ENCODE peak calls at places on chromosomes 12 and 14, in four cellular contexts. R is GM12892; Q is stimulated activated naive CD8-positive, alpha-beta T cell treated with anti-CD3 and anti-CD28 coated beads, Interleukin-15, Interleukin-2, amounts not matched to agents 100 U/mL and 50 U/mL, for 24 hours; G is Caki2. E is an unnamed sample.

GRCh38 chr14:44529026-44529425 is 21.9 kb upstream of the FSCB start:
- DNase-seq in R (no peak), Q (no peak), G (peak), E (no peak)

GRCh38 chr14:76647699-76648298 is 113.5 kb upstream of the VASH1 start:
- DNase-seq in R (peak), Q (peak), G (peak), E (peak)

GRCh38 chr12:503111-503761 is 43.5 kb downstream of the B4GALNT3 start:
- DNase-seq in R (no peak), Q (no peak), G (no peak), E (peak)

GRCh38 chr12:27585739-27586265 is 61.8 kb downstream of the PPFIBP1 start:
- DNase-seq in R (no peak), Q (no peak), G (no peak), E (no peak)

GRCh38 chr14:38238332-38238731 is 17.6 kb downstream of the CLEC14A start:
- DNase-seq in R (no peak), Q (no peak), G (no peak), E (no peak)

GRCh38 chr12:64729909-64730584 is 29.2 kb downstream of the GNS start:
- DNase-seq in R (no peak), Q (no peak), G (no peak), E (no peak)

GRCh38 chr12:89349814-89350213 is 2.5 kb downstream of the DUSP6 start:
- DNase-seq in R (no peak), Q (no peak), G (no peak), E (no peak)

GRCh38 chr14:71720978-71721624 is 211.1 kb upstream of the RGS6 start:
- DNase-seq in R (no peak), Q (peak), G (peak), E (peak)

GRCh38 chr12:89351489-89352241 is 636 bp downstream of the DUSP6 start:
- DNase-seq in R (no peak), Q (peak), G (peak), E (peak)

GRCh38 chr12:87305481-87305880 is 723.7 kb downstream of the C12orf50 start:
- DNase-seq in R (no peak), Q (no peak), G (no peak), E (no peak)

GRCh38 chr12:120689397-120690082 is 2.6 kb downstream of the MLEC start:
- DNase-seq in R (no peak), Q (no peak), G (no peak), E (no peak)

GRCh38 chr12:111519083-111519482 is 80.0 kb downstream of the ATXN2 start:
- DNase-seq in R (no peak), Q (no peak), G (no peak), E (no peak)

GRCh38 chr12:132428872-132429121 is 61.2 kb upstream of the FBRSL1 start:
- DNase-seq in R (no peak), Q (no peak), G (no peak), E (no peak)

GRCh38 chr12:81502912-81503695 is 256.0 kb downstream of the PPFIA2 start:
- DNase-seq in R (no peak), Q (no peak), G (peak), E (no peak)

GRCh38 chr14:95765016-95765415 is 51.1 kb upstream of the TCL1A start:
- DNase-seq in R (no peak), Q (no peak), G (no peak), E (no peak)

GRCh38 chr14:69972755-69973154 is 93.5 kb downstream of the SMOC1 start:
- DNase-seq in R (no peak), Q (no peak), G (no peak), E (no peak)

GRCh38 chr12:101670007-101670671 is 27.3 kb upstream of the CHPT1 start:
- DNase-seq in R (no peak), Q (peak), G (no peak), E (no peak)

GRCh38 chr12:47216150-47216677 is 136.5 kb upstream of the AMIGO2 start:
- DNase-seq in R (no peak), Q (peak), G (no peak), E (no peak)

GRCh38 chr12:6507102-6507998 is 13.4 kb downstream of the NCAPD2 start:
- DNase-seq in R (no peak), Q (no peak), G (peak), E (peak)

GRCh38 chr12:89392401-89392800 is 40.1 kb upstream of the DUSP6 start:
- DNase-seq in R (no peak), Q (no peak), G (no peak), E (no peak)

GRCh38 chr12:16606201-16606849 is 363 bp upstream of the LMO3 start:
- DNase-seq in R (no peak), Q (no peak), G (no peak), E (peak)

GRCh38 chr12:6226002-6226700 is 26.0 kb downstream of the CD9 start:
- DNase-seq in R (no peak), Q (no peak), G (no peak), E (peak)

GRCh38 chr12:58443273-58443980 is 476.9 kb downstream of the LRIG3 start:
- DNase-seq in R (no peak), Q (no peak), G (no peak), E (peak)

GRCh38 chr12:103470664-103471063 is 25.1 kb downstream of the C12orf42 start:
- DNase-seq in R (no peak), Q (no peak), G (peak), E (peak)

GRCh38 chr12:31227401-31227981 is 98.5 kb downstream of the SINHCAF start:
- DNase-seq in R (no peak), Q (no peak), G (no peak), E (no peak)

GRCh38 chr14:55749201-55749812 is 169.3 kb downstream of the KTN1 start:
- DNase-seq in R (no peak), Q (no peak), G (no peak), E (no peak)

GRCh38 chr12:14997998-14998397 is 25.2 kb downstream of the PDE6H start:
- DNase-seq in R (no peak), Q (no peak), G (no peak), E (no peak)

GRCh38 chr12:102948941-102949352 is 8.5 kb upstream of the ASCL1 start:
- DNase-seq in R (no peak), Q (peak), G (peak), E (peak)

GRCh38 chr12:49880756-49881390 is 22.8 kb downstream of the FAIM2 start:
- DNase-seq in R (no peak), Q (no peak), G (no peak), E (no peak)

GRCh38 chr14:53553221-53553620 is 400.1 kb upstream of the DDHD1 start:
- DNase-seq in R (no peak), Q (no peak), G (no peak), E (no peak)

GRCh38 chr14:23566782-23567185 is 807 bp downstream of the AP1G2 start:
- DNase-seq in R (no peak), Q (no peak), G (no peak), E (peak)

GRCh38 chr14:86296173-86296572 is 766.2 kb downstream of the FLRT2 start:
- DNase-seq in R (no peak), Q (no peak), G (peak), E (no peak)

GRCh38 chr12:25121110-25121509 is 73.8 kb downstream of the DNAI7 start:
- DNase-seq in R (no peak), Q (no peak), G (no peak), E (no peak)

GRCh38 chr12:130102266-130102665 is 60.0 kb upstream of the FZD10 start:
- DNase-seq in R (no peak), Q (no peak), G (no peak), E (no peak)

GRCh38 chr14:74235017-74235416 is 4.2 kb upstream of the VSX2 start:
- DNase-seq in R (no peak), Q (no peak), G (no peak), E (no peak)

GRCh38 chr12:101777978-101778377 is 38.7 kb upstream of the SYCP3 start:
- DNase-seq in R (no peak), Q (no peak), G (no peak), E (no peak)

GRCh38 chr12:69492739-69493138 is 22.6 kb downstream of the FRS2 start:
- DNase-seq in R (no peak), Q (no peak), G (no peak), E (no peak)

GRCh38 chr12:116718578-116719454 is 19.1 kb downstream of the SPRING1 start:
- DNase-seq in R (no peak), Q (no peak), G (peak), E (no peak)

GRCh38 chr12:6442799-6443198 is 2.0 kb upstream of the CD27 start:
- DNase-seq in R (no peak), Q (no peak), G (no peak), E (no peak)